ENCODE peak calls at places on chromosomes 13 and 19, in five cellular contexts. Z is fibroblast of villous mesenchyme, T is fibroblast of pulmonary artery, L is neural crest cell, H is progenitor cell of endocrine pancreas. A is an unnamed sample.

GRCh38 chr19:3387645-3388589 is 21.5 kb downstream of the NFIC start:
- DNase-seq in L (no peak), T (no peak), Z (peak), H (no peak), A (no peak)

GRCh38 chr19:661427-662196 is 1.4 kb downstream of the RNF126 start:
- DNase-seq in Z (no peak), H (no peak), L (no peak), T (no peak), A (no peak)

GRCh38 chr13:45297456-45298205 is 43.4 kb downstream of the TPT1 start:
- DNase-seq in Z (no peak), L (no peak), T (no peak), H (no peak), A (no peak)

GRCh38 chr13:74026753-74027152 is 107.5 kb downstream of the KLF12 start:
- DNase-seq in T (peak), Z (no peak), H (no peak), L (no peak), A (no peak)

GRCh38 chr13:92355213-92355612 is 871.4 kb upstream of the GPC6 start:
- DNase-seq in L (no peak), Z (peak), H (no peak), T (peak), A (no peak)

GRCh38 chr19:47682939-47683338 is 30.3 kb upstream of the EHD2 start:
- DNase-seq in H (no peak), T (no peak), L (no peak), Z (no peak), A (no peak)

GRCh38 chr13:61463027-61463426 is 47.4 kb upstream of the PCDH20 start:
- DNase-seq in Z (no peak), H (no peak), L (no peak), T (no peak), A (no peak)

GRCh38 chr13:99058527-99059495 is 80.9 kb upstream of the DOCK9 start:
- DNase-seq in H (no peak), L (no peak), Z (no peak), T (no peak), A (no peak)

GRCh38 chr13:111388851-111389500 is 68.5 kb downstream of the TEX29 start:
- DNase-seq in L (no peak), H (no peak), T (no peak), Z (no peak), A (no peak)

GRCh38 chr13:79966502-79966901 is 374.4 kb downstream of the SPRY2 start:
- DNase-seq in H (no peak), T (no peak), L (no peak), Z (no peak), A (no peak)

GRCh38 chr13:20968745-20969144 is 66.2 kb upstream of the XPO4 start:
- DNase-seq in T (no peak), L (no peak), H (no peak), Z (no peak), A (no peak)

GRCh38 chr13:98144501-98145350 is 1.8 kb downstream of the FARP1 start:
- DNase-seq in T (peak), H (no peak), Z (peak), L (peak), A (no peak)

GRCh38 chr13:20566424-20566916 is 487 bp upstream of the IFT88 start:
- DNase-seq in L (no peak), Z (peak), H (no peak), T (no peak), A (no peak)

GRCh38 chr19:2983351-2984195 is 6.2 kb downstream of the TLE6 start:
- DNase-seq in H (peak), Z (peak), L (peak), T (peak), A (no peak)

GRCh38 chr19:53333071-53333465 is 481 bp upstream of the ZNF845 start:
- DNase-seq in H (peak), L (peak), Z (no peak), T (no peak), A (no peak)

GRCh38 chr19:49567722-49568454 is 12.5 kb downstream of the NOSIP start:
- DNase-seq in T (no peak), Z (peak), L (no peak), H (no peak), A (no peak)

GRCh38 chr19:42217522-42218442 is at the start of gene DEDD2:
- DNase-seq in H (peak), Z (peak), L (peak), T (peak), A (peak)

GRCh38 chr13:51435002-51435578 is 17.7 kb downstream of the INTS6 start:
- DNase-seq in T (peak), L (no peak), Z (peak), H (no peak), A (no peak)

GRCh38 chr19:18119243-18120105 is 21.9 kb downstream of the MAST3 start:
- DNase-seq in L (no peak), Z (no peak), H (no peak), T (no peak), A (no peak)

GRCh38 chr13:100611678-100612492 is 23.3 kb upstream of the GGACT start:
- DNase-seq in Z (no peak), H (no peak), T (no peak), L (no peak), A (no peak)

GRCh38 chr13:62837895-62838294 is 1422.2 kb upstream of the PCDH20 start:
- DNase-seq in L (no peak), H (no peak), Z (peak), T (peak), A (no peak)

GRCh38 chr13:110130431-110130830 is 176.5 kb downstream of the COL4A1 start:
- DNase-seq in L (no peak), H (no peak), Z (no peak), T (no peak), A (no peak)

GRCh38 chr13:28707629-28708427 is 10.9 kb downstream of the SLC46A3 start:
- DNase-seq in T (peak), H (no peak), Z (peak), L (no peak), A (no peak)

GRCh38 chr19:53903055-53903680 is 5.9 kb upstream of the CACNG7 start:
- DNase-seq in H (peak), Z (peak), L (no peak), T (peak), A (no peak)

GRCh38 chr13:65530688-65531087 is 1699.4 kb downstream of the PCDH9 start:
- DNase-seq in Z (no peak), T (peak), L (no peak), H (no peak), A (no peak)

GRCh38 chr19:42560731-42561130 is 32.5 kb upstream of the CEACAM1 start:
- DNase-seq in L (no peak), Z (no peak), H (no peak), T (no peak), A (no peak)

GRCh38 chr13:44230736-44231135 is 142.9 kb upstream of the SERP2 start:
- DNase-seq in T (peak), Z (peak), H (no peak), L (no peak), A (no peak)

GRCh38 chr13:74114202-74114601 is 20.0 kb downstream of the KLF12 start:
- DNase-seq in H (no peak), T (peak), Z (peak), L (no peak), A (no peak)

GRCh38 chr19:6185093-6185824 is 49.8 kb downstream of the ACSBG2 start:
- DNase-seq in Z (no peak), T (no peak), L (no peak), H (no peak), A (no peak)

GRCh38 chr19:46603195-46603637 is 2.1 kb downstream of the CALM3 start:
- DNase-seq in H (no peak), T (no peak), Z (peak), L (no peak), A (peak)

GRCh38 chr13:105665284-105665683 is 870.2 kb downstream of the EFNB2 start:
- DNase-seq in Z (no peak), T (no peak), H (no peak), L (no peak), A (no peak)

GRCh38 chr13:66617786-66618185 is 612.4 kb downstream of the PCDH9 start:
- DNase-seq in L (no peak), T (no peak), H (no peak), Z (no peak), A (no peak)

GRCh38 chr19:30029721-30030510 is 87.9 kb downstream of the URI1 start:
- DNase-seq in L (no peak), Z (no peak), T (peak), H (no peak), A (no peak)

GRCh38 chr13:32045537-32045936 is 14.0 kb downstream of the FRY start:
- DNase-seq in T (no peak), H (no peak), Z (no peak), L (no peak), A (no peak)

GRCh38 chr13:32047796-32048195 is 16.2 kb downstream of the FRY start:
- DNase-seq in Z (no peak), T (no peak), H (no peak), L (no peak), A (no peak)

GRCh38 chr13:32048816-32049215 is 17.2 kb downstream of the FRY start:
- DNase-seq in T (no peak), L (no peak), H (no peak), Z (no peak), A (no peak)

GRCh38 chr13:32047088-32047487 is 15.5 kb downstream of the FRY start:
- DNase-seq in H (no peak), L (no peak), Z (no peak), T (no peak), A (no peak)

GRCh38 chr13:32045963-32046785 is 14.6 kb downstream of the FRY start:
- DNase-seq in T (peak), H (no peak), L (no peak), Z (peak), A (no peak)
- TF ChIP-seq CTCF in T (no peak), H (no peak), L (no peak), Z (no peak), A (no peak)

DNA sequence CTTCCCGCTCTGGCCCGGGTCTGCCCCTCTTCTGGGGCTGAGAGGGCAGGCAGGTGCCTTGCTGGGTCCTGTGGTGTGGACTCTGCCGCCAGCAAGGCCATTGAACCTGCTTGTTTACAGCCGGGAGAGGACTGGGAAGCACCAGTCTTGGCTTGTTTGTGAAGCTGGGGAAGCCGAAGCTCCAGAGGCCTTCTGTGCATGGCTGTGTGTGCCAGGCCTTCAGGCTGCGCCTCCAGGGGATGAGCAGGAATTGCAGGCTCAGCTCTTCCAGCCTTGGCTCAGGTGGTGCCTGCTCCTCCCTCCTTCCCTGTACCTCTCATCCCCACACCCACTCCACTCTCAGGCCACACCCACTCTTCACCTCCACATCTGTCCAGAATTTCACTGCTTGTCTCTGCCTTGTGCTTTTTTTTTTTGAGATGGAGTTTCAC is 17.5 kb downstream of the NDUFB7 start:
- DNase-seq in H (no peak), T (no peak), L (no peak), Z (no peak), A (no peak)
- TF ChIP-seq CTCF in H (no peak), T (no peak), L (no peak), Z (no peak), A (no peak)

DNA sequence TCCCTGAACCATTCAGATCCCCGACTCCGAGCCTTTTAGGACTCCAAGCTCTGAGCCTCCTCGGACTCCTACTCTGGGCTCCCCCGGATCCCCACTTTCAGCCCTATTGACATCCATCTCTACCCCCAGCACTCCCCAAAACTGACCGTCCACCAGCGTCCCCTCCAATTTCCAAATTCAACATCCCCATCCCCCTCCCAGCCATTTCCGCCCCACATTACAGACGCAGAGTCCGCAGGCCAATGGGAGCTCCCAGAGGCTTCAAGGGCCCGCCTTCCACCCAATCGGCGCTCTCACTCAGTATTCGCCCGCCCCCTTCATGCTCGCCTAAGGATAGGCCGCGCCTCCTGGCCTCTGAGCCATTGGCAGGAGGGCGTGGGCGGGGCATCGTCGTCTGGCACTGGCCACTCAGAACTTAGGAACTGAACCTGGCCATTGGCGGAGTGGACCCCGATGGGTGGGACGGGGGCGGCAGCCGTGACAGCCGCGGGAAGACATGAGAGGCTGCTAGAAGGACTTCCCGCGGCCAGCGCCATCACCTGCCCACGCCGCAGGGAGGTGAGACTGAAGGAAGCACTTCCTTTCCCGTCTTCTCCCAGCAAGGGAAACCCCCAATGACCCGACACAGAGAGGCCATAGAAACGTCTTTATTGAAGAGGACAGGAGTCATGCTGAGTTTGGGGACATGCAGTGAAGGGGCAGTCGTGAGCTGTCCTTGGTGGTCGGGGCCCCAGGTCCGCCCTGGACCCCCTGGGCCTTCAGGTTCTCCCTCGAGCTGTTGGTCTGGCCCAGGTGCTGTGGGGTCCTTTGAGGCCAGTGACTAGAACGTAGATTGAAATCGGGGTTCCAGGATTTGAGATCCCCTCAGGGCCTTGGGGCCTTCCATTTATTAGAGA is at the start of gene ALKBH6:
- DNase-seq in H (peak), T (peak), L (peak), Z (peak), A (peak)
- TF ChIP-seq CTCF in H (no peak), T (no peak), L (peak), Z (no peak), A (peak)

DNA sequence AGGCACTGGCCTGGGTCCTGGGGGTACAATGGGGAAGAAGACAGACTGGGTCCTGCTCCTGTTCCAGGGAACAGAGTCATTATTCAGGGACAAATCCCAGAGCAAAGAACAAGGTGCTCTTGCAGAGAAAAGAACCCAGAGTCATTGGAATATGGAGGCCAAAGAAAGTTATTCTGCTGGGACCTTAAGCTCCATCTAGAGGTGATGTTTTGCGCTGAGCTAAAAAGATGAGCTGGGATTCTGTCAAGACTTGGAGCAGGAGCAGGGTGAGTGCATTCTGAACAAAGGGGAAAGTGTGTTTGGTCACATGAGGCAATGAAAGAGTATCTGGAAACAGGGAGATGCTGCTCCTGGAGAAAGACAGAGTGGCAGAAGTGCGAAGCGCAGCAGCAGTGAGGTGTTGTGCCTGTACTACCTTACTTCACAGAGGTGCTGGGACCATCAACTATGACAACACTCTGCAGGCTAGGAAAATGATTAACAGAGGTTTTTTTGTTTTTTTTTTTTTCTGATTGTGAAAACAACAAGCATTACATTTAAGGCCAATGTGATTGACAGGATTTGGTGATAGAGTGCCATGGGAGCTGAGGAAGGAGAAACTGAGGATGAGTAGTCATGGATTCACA is 95.3 kb upstream of the TNFSF11 start:
- DNase-seq in H (no peak), T (peak), L (no peak), Z (peak), A (no peak)
- TF ChIP-seq CTCF in H (peak), T (peak), L (peak), Z (peak), A (peak)

GRCh38 chr13:23509781-23510543 is 60.2 kb upstream of the TNFRSF19 start:
- DNase-seq in Z (peak), L (no peak), H (no peak), T (peak), A (no peak)

GRCh38 chr13:23504188-23504587 is 66.0 kb upstream of the TNFRSF19 start:
- DNase-seq in L (no peak), Z (peak), H (no peak), T (no peak), A (no peak)

GRCh38 chr13:23505007-23505406 is 65.2 kb upstream of the TNFRSF19 start:
- DNase-seq in L (no peak), T (peak), Z (peak), H (no peak), A (no peak)

GRCh38 chr13:23506071-23506820 is 64.0 kb upstream of the TNFRSF19 start:
- DNase-seq in H (no peak), T (peak), L (no peak), Z (peak), A (no peak)

DNA sequence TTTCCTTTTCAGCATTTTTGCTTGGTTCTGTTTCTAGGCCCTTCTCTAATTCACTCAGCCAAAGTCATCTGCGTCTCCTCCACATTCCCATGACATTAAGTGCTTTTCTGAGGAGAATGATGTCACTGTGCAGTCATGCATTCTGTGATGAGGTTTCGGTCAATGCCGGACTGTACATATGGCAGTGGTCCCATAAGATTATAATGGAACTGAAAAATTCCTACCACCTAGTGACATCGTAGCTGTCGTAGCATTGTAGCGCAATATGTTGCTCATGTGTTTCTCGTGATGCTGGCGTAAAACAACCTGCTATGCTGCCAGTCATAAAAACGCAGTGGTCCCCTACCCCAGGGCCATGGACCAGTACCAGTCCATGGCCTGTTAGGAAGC is 63.4 kb upstream of the TNFRSF19 start:
- DNase-seq in L (no peak), T (peak), H (no peak), Z (peak), A (no peak)
- TF ChIP-seq CTCF in L (no peak), T (no peak), H (no peak), Z (no peak), A (no peak)

GRCh38 chr13:26706381-26706780 is 54.2 kb downstream of the GPR12 start:
- DNase-seq in H (no peak), L (no peak), T (no peak), Z (no peak), A (no peak)
- TF ChIP-seq CTCF in H (peak), L (no peak), T (no peak), Z (no peak), A (no peak)

GRCh38 chr13:114074671-114075315 is 57.6 kb downstream of the RASA3 start:
- DNase-seq in T (no peak), Z (no peak), H (no peak), L (no peak), A (peak)
- TF ChIP-seq CTCF in T (no peak), Z (no peak), H (no peak), L (no peak), A (no peak)

GRCh38 chr13:113159701-113160100 is 1.3 kb downstream of the PROZ start:
- DNase-seq in H (no peak), L (no peak), Z (no peak), T (no peak), A (no peak)

GRCh38 chr13:113157206-113157928 is 1.1 kb upstream of the PROZ start:
- DNase-seq in H (no peak), L (no peak), T (no peak), Z (no peak), A (no peak)

GRCh38 chr13:113158946-113159345 is 498 bp downstream of the PROZ start:
- DNase-seq in H (no peak), L (no peak), Z (no peak), T (no peak), A (no peak)

GRCh38 chr13:113155982-113156655 is 2.3 kb upstream of the PROZ start:
- DNase-seq in H (no peak), Z (no peak), T (no peak), L (no peak), A (no peak)

GRCh38 chr13:113157929-113158747 is at the start of gene PROZ:
- DNase-seq in Z (no peak), T (no peak), H (no peak), L (no peak), A (no peak)
- TF ChIP-seq CTCF in Z (no peak), T (no peak), H (no peak), L (no peak), A (no peak)

DNA sequence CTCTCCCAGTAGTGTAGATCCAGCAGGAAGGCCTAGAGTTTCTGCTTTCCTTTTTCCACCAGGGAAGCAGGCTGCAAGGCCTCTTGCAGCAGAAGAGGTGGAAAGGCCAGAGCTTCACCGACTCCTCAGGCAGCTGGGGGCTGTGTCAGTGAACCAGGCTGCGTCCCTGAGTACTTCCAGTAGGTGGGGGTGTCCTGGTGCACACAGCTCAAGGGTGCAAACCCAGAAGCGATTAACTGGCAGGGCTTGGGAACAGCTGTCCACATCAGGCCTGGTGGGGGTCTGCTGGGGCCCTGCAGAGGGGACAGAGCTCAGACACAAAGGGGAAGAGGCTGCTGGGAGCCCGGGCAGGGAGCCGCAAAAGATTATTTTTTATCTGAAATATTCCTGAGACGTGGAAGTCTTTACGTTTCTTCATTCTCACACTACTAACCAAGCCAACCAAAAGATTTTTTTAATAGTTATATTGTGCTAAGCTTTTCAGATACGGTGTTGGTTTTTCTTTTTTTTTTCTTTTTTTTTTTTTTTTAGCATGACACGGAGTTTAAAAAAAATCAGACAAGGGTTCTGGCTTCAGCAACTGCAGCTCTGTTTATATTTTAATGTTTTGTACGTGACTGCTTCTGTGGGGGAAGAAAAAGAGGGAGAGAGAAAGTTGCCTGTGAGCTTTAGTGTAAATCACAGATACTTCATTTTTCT is 11.0 kb downstream of the TSHZ3 start:
- DNase-seq in H (peak), Z (peak), T (peak), L (peak), A (no peak)
- TF ChIP-seq CTCF in H (peak), Z (peak), T (peak), L (peak), A (peak)